ENCODE peak calls at places on chromosomes 6 and 20, in eight cellular contexts. V is H1, Y is HCT116, L is prostate gland, W is gastrocnemius medialis, F is heart left ventricle, K is A549, H is ovary. A is an unnamed sample. For H3K4me1, the result is how much of the 10 kb centered on the place peaks cover.

GRCh38 chr20:20864346-20865096 is 152.1 kb upstream of the RALGAPA2 start:
- DNase-seq in V (no peak), Y (no peak), L (no peak), W (no peak), F (no peak), K (peak), H (no peak), A (no peak)

GRCh38 chr20:43983359-43983758 is 68.7 kb downstream of the TOX2 start:
- DNase-seq in V (no peak), Y (no peak), L (no peak), W (no peak), F (no peak), K (peak), H (no peak), A (no peak)

GRCh38 chr6:28727559-28728211 is 196.1 kb downstream of the TRIM27 start:
- DNase-seq in V (no peak), Y (no peak), L (no peak), W (no peak), F (no peak), K (no peak), H (no peak), A (no peak)

GRCh38 chr20:24721891-24722530 is 227.1 kb upstream of the CST7 start:
- DNase-seq in V (no peak), Y (no peak), L (no peak), W (no peak), F (no peak), K (no peak), H (no peak), A (no peak)

GRCh38 chr6:114419175-114419574 is 76.4 kb upstream of the HS3ST5 start:
- DNase-seq in V (no peak), Y (no peak), L (no peak), W (no peak), F (no peak), K (no peak), H (no peak), A (no peak)

GRCh38 chr6:36851149-36851614 is 11.9 kb upstream of the CPNE5 start:
- DNase-seq in V (no peak), Y (peak), L (peak), W (no peak), F (peak), K (peak), H (peak), A (peak)

GRCh38 chr20:53901064-53901463 is 169.3 kb downstream of the BCAS1 start:
- DNase-seq in V (no peak), Y (no peak), L (no peak), W (no peak), F (no peak), K (peak), H (no peak), A (no peak)

GRCh38 chr20:2151805-2152727 is 50.4 kb downstream of the STK35 start:
- DNase-seq in V (no peak), Y (no peak), L (no peak), W (no peak), F (no peak), K (peak), H (no peak), A (peak)

GRCh38 chr6:141123084-141123483 is 1009.6 kb upstream of the GJE1 start:
- DNase-seq in V (no peak), Y (no peak), L (no peak), W (no peak), F (no peak), K (no peak), H (no peak), A (no peak)

GRCh38 chr20:20366896-20367680 is 816 bp upstream of the INSM1 start:
- DNase-seq in V (no peak), Y (no peak), L (no peak), W (no peak), F (no peak), K (peak), H (no peak), A (no peak)

GRCh38 chr20:36149469-36149868 is 5.1 kb upstream of the EPB41L1 start:
- DNase-seq in V (no peak), Y (no peak), L (no peak), W (no peak), F (peak), K (no peak), H (no peak), A (peak)

GRCh38 chr6:131116755-131117360 is 18.4 kb upstream of the AKAP7 start:
- DNase-seq in V (no peak), Y (peak), L (no peak), W (no peak), F (no peak), K (peak), H (no peak), A (no peak)

GRCh38 chr6:33391278-33392167 is at the start of gene KIFC1:
- DNase-seq in V (peak), Y (peak), L (peak), W (peak), F (peak), K (peak), H (peak), A (peak)
- TF ChIP-seq POLR2A in V (no peak), Y (peak), L (peak), W (no peak), F (peak), K (no peak), H (no peak), A (no peak)

GRCh38 chr6:40718401-40718800 is 131.2 kb upstream of the LRFN2 start:
- DNase-seq in V (no peak), Y (no peak), L (no peak), W (no peak), F (no peak), K (no peak), H (no peak), A (no peak)
- H3K27ac ChIP-seq in V (no peak), Y (no peak), L (no peak), W (no peak), F (no peak), K (no peak), H (no peak), A (no peak)

GRCh38 chr6:18478610-18479009 is 91.5 kb downstream of the RNF144B start:
- DNase-seq in V (no peak), Y (no peak), L (no peak), W (no peak), F (no peak), K (no peak), H (no peak), A (no peak)

GRCh38 chr6:18477301-18477941 is 90.3 kb downstream of the RNF144B start:
- DNase-seq in V (no peak), Y (no peak), L (no peak), W (no peak), F (no peak), K (no peak), H (no peak), A (no peak)

GRCh38 chr6:18471232-18471964 is 84.2 kb downstream of the RNF144B start:
- DNase-seq in V (no peak), Y (no peak), L (no peak), W (peak), F (no peak), K (no peak), H (no peak), A (peak)

GRCh38 chr6:18469486-18469885 is 82.3 kb downstream of the RNF144B start:
- DNase-seq in V (no peak), Y (no peak), L (no peak), W (no peak), F (no peak), K (no peak), H (no peak), A (no peak)

GRCh38 chr6:18473765-18474164 is 86.6 kb downstream of the RNF144B start:
- DNase-seq in V (no peak), Y (no peak), L (no peak), W (no peak), F (no peak), K (no peak), H (no peak), A (no peak)
- H3K4me1 ChIP-seq in V (under half), Y (under half), L (under half), W (under half), F (under half), K (under half), H (under half), A (under half)

DNA sequence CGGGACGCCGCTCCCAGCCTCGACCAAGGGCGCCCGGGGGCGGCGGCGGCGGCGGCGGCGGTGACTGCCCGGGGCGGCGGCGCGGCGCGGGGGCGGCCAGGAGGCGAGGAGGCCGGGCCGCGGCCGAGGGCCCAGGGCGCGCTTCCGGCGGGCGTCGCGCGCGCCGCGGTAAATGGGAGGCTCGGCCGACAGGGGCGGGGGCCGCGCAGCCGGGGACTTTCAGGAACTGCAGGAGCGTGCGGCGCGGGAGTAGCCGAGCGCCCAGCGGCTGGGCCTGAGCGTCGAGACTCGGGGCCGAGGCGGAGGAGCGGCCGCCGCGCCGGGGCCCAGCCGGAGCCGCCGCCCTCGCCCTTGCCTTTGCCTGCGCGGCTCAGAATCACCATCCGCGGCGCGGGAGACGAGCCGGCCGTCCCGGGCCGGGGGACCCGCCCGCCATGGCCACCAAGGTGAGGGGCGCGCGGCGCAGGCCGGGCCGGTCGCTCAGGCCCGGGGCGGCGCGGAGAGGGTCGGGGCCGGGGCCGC is at the start of gene SNX9:
- DNase-seq in V (no peak), Y (peak), L (peak), W (peak), F (peak), K (peak), H (peak), A (peak)
- TF ChIP-seq POLR2A in V (peak), Y (no peak), L (peak), W (peak), F (peak), K (peak), H (peak), A (peak)

GRCh38 chr6:158488065-158488464 is 71.8 kb upstream of the TMEM181 start:
- DNase-seq in V (no peak), Y (peak), L (no peak), W (no peak), F (no peak), K (peak), H (no peak), A (no peak)
- H3K27ac ChIP-seq in V (no peak), Y (peak), L (no peak), W (no peak), F (no peak), K (peak), H (no peak), A (no peak)

DNA sequence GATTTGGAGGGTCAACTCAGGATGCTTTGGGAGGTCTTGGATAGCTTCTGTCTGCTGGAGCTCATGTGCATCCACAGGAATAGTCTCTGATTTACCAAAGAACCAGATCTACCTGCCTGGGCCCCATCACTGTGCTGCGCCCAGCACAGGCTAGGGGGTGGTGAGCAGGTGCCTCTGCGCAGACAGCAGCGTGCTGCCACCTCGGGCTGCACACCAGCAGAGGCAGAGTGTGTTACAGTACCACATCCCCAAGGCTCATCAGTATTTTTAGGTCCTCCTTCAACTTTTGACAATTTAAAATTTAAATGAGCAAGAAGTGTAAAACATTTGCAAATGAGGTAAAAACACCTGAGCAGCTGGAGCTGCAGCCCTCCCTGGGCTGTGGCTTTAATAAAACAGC is 324.8 kb downstream of the ZFAND3 start:
- DNase-seq in V (no peak), Y (no peak), L (no peak), W (no peak), F (no peak), K (no peak), H (no peak), A (no peak)
- H3K4me1 ChIP-seq in V (under half), Y (under half), L (under half), W (under half), F (under half), K (under half), H (under half), A (under half)

DNA sequence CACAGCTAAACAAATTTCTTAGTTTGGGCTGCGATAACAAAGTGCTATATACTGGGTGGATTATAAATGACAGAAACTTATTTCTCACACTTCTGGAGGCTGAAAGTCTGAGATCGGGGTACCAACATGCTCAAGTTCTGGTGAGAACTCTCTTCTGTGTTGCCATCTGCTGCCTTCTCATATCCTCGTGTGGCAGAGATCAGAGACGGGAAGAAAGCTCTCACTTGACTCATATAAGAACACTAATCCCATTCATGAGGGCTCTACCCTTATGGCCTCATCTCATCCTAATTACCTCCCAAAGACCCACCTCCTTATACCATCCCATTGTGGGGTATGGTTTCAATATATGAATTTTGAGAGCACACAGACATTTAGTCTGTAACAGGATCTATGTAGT is 162.0 kb upstream of the DTNBP1 start:
- DNase-seq in V (no peak), Y (no peak), L (no peak), W (no peak), F (no peak), K (no peak), H (no peak), A (no peak)
- TF ChIP-seq POLR2A in V (no peak), Y (no peak), L (no peak), W (no peak), F (no peak), K (no peak), H (no peak), A (no peak)

GRCh38 chr6:157137501-157137900 is 185.8 kb downstream of the TMEM242 start:
- DNase-seq in V (no peak), Y (no peak), L (no peak), W (no peak), F (no peak), K (no peak), H (no peak), A (no peak)

GRCh38 chr6:157131250-157131649 is 192.1 kb downstream of the TMEM242 start:
- DNase-seq in V (no peak), Y (no peak), L (no peak), W (no peak), F (no peak), K (no peak), H (no peak), A (no peak)

GRCh38 chr6:157134402-157135074 is 188.8 kb downstream of the TMEM242 start:
- DNase-seq in V (no peak), Y (no peak), L (no peak), W (no peak), F (peak), K (no peak), H (no peak), A (no peak)

GRCh38 chr6:157135691-157136090 is 187.6 kb downstream of the TMEM242 start:
- DNase-seq in V (no peak), Y (no peak), L (no peak), W (no peak), F (no peak), K (no peak), H (no peak), A (no peak)

GRCh38 chr6:157133856-157134255 is 189.5 kb downstream of the TMEM242 start:
- DNase-seq in V (no peak), Y (no peak), L (no peak), W (no peak), F (no peak), K (no peak), H (no peak), A (no peak)
- H3K27ac ChIP-seq in V (no peak), Y (no peak), L (no peak), W (no peak), F (peak), K (no peak), H (no peak), A (no peak)

A was measured in body of pancreas.